ENCODE peak calls at places on chromosome 9, in eight cellular contexts. N, Q, M, T, J, P, O and U are unnamed samples. For H3K4me1, the result is how much of the 10 kb centered on the place peaks cover.

GRCh38 chr9:135344915-135345500 is 134.6 kb upstream of the PPP1R26 start:
- DNase-seq in N (no peak), O (no peak), P (no peak), T (peak), J (no peak), Q (no peak), M (no peak), U (no peak)

GRCh38 chr9:27537027-27537435 is 7.4 kb upstream of the MOB3B start:
- DNase-seq in J (no peak), O (no peak), N (peak), T (no peak), M (no peak), Q (no peak), P (no peak), U (no peak)

GRCh38 chr9:33241298-33241697 is 1.3 kb downstream of the SPINK4 start:
- DNase-seq in O (no peak), M (no peak), P (no peak), J (peak), T (peak), N (no peak), Q (no peak), U (no peak)

GRCh38 chr9:84975926-84976325 is 306.4 kb downstream of the NTRK2 start:
- DNase-seq in J (no peak), Q (no peak), N (no peak), P (no peak), O (no peak), M (no peak), T (no peak), U (no peak)

GRCh38 chr9:36135791-36136276 is 699 bp upstream of the GLIPR2 start:
- DNase-seq in J (peak), M (no peak), T (no peak), O (no peak), N (peak), Q (no peak), P (no peak), U (no peak)

GRCh38 chr9:4301302-4301701 is 1.4 kb upstream of the GLIS3 start:
- DNase-seq in P (no peak), O (no peak), J (no peak), M (no peak), T (no peak), Q (no peak), N (no peak), U (no peak)

GRCh38 chr9:3863114-3863528 is 337.3 kb upstream of the RFX3 start:
- DNase-seq in P (peak), O (peak), N (no peak), M (no peak), J (no peak), Q (no peak), T (no peak), U (no peak)

GRCh38 chr9:5557606-5558587 is 47.6 kb downstream of the PDCD1LG2 start:
- DNase-seq in J (no peak), Q (no peak), N (no peak), M (no peak), O (no peak), P (no peak), T (no peak), U (no peak)

GRCh38 chr9:34589656-34590375 is at the start of gene CNTFR:
- DNase-seq in J (no peak), M (no peak), Q (no peak), P (no peak), N (peak), T (peak), O (no peak), U (no peak)

GRCh38 chr9:14318934-14319513 is 5.1 kb upstream of the NFIB start:
- DNase-seq in N (no peak), T (no peak), O (peak), M (no peak), Q (no peak), P (no peak), J (no peak), U (no peak)

GRCh38 chr9:85213650-85214607 is 527.8 kb downstream of the AGTPBP1 start:
- DNase-seq in T (no peak), M (no peak), Q (no peak), J (no peak), O (no peak), P (no peak), N (peak), U (peak)

GRCh38 chr9:79329861-79330260 is 241.9 kb upstream of the TLE4 start:
- DNase-seq in N (no peak), P (no peak), J (no peak), M (no peak), Q (no peak), O (no peak), T (no peak), U (no peak)

GRCh38 chr9:34579097-34579818 is 10.3 kb downstream of the CNTFR start:
- DNase-seq in O (no peak), N (peak), J (no peak), Q (no peak), P (no peak), M (no peak), T (no peak), U (no peak)

GRCh38 chr9:133844876-133845658 is 106.9 kb upstream of the SARDH start:
- DNase-seq in J (peak), M (peak), P (no peak), T (peak), O (peak), Q (peak), N (no peak), U (no peak)

GRCh38 chr9:76297721-76298239 is 96.4 kb downstream of the RFK start:
- DNase-seq in Q (peak), N (no peak), P (no peak), O (no peak), M (no peak), J (peak), T (no peak), U (no peak)

GRCh38 chr9:134174526-134175290 is 10.3 kb upstream of the RNU6ATAC start:
- DNase-seq in Q (no peak), N (no peak), P (no peak), O (no peak), J (no peak), M (no peak), T (no peak), U (no peak)

GRCh38 chr9:70455993-70456704 is 41.7 kb upstream of the KLF9 start:
- DNase-seq in N (no peak), T (no peak), Q (no peak), M (peak), J (no peak), O (no peak), P (no peak), U (no peak)

GRCh38 chr9:79572032-79572890 is 496 bp downstream of the TLE4 start:
- DNase-seq in Q (peak), J (peak), O (peak), M (peak), T (peak), N (peak), P (no peak), U (peak)

GRCh38 chr9:92510747-92511146 is 25.0 kb downstream of the ECM2 start:
- DNase-seq in T (no peak), N (no peak), J (no peak), M (no peak), O (no peak), Q (no peak), P (no peak), U (no peak)

GRCh38 chr9:127833555-127833954 is 20.9 kb downstream of the ENG start:
- DNase-seq in O (no peak), N (no peak), P (no peak), M (no peak), T (no peak), Q (no peak), J (no peak), U (no peak)

GRCh38 chr9:130380920-130381469 is 63.8 kb upstream of the ASS1 start:
- DNase-seq in M (no peak), T (no peak), Q (no peak), N (no peak), J (no peak), P (no peak), O (no peak), U (no peak)

GRCh38 chr9:16236326-16236725 is 634.1 kb downstream of the BNC2 start:
- DNase-seq in J (no peak), T (no peak), N (no peak), O (no peak), M (no peak), P (no peak), Q (no peak), U (no peak)

GRCh38 chr9:128947423-128948310 is at the start of the genes DOLK and NUP188:
- DNase-seq in N (peak), O (peak), P (peak), T (peak), M (peak), Q (peak), J (peak), U (peak)

GRCh38 chr9:89896806-89897340 is 292.1 kb downstream of the GADD45G start:
- DNase-seq in J (no peak), N (no peak), Q (no peak), P (no peak), O (no peak), T (no peak), M (no peak), U (peak)
- TF ChIP-seq POLR2AphosphoS5 in J (no peak), N (no peak), Q (no peak), P (no peak), O (no peak), T (no peak), M (no peak), U (no peak)

GRCh38 chr9:89494199-89494598 is 3.7 kb downstream of the SEMA4D start:
- DNase-seq in J (no peak), M (peak), Q (no peak), O (no peak), P (no peak), T (no peak), N (no peak), U (no peak)
- H3K4me1 ChIP-seq in J (under half), M (half or more), Q (under half), O (under half), P (under half), T (half or more), N (half or more), U (under half)

DNA sequence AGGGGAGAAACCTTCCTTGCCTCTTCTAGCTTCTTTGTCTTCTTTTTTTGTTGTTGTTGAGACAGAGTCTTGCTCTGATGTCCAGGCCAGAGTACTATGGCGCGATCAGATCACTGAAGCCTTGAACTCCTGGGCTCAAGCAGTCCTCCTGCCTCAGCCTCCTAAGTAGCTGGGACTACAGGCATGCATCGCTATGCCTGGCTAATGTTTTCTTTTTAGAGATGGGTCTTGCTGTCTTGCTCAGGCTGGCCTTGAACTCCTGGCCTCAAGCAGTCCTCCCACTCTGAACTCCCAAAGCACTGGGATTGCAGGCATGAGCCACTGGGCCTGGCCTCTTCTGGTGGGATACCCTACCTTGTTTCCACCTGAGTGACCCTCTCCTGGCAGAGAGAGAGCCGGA is 3.4 kb upstream of the PAXX start:
- DNase-seq in T (no peak), P (no peak), M (no peak), O (no peak), Q (no peak), N (no peak), J (no peak), U (no peak)
- TF ChIP-seq POLR2AphosphoS5 in T (no peak), P (no peak), M (no peak), O (no peak), Q (no peak), N (no peak), J (no peak), U (no peak)

GRCh38 chr9:136614372-136614922 is 48.3 kb upstream of the EGFL7 start:
- DNase-seq in Q (no peak), O (peak), N (no peak), T (no peak), P (no peak), M (no peak), J (no peak), U (no peak)

GRCh38 chr9:136615631-136616306 is 46.9 kb upstream of the EGFL7 start:
- DNase-seq in T (no peak), J (no peak), O (no peak), M (no peak), Q (no peak), P (no peak), N (no peak), U (no peak)

GRCh38 chr9:136611606-136612005 is 51.1 kb upstream of the EGFL7 start:
- DNase-seq in P (no peak), T (no peak), Q (no peak), O (no peak), M (peak), J (no peak), N (no peak), U (no peak)

GRCh38 chr9:136614967-136615623 is 47.6 kb upstream of the EGFL7 start:
- DNase-seq in J (no peak), P (peak), N (peak), M (no peak), O (peak), Q (no peak), T (no peak), U (no peak)

DNA sequence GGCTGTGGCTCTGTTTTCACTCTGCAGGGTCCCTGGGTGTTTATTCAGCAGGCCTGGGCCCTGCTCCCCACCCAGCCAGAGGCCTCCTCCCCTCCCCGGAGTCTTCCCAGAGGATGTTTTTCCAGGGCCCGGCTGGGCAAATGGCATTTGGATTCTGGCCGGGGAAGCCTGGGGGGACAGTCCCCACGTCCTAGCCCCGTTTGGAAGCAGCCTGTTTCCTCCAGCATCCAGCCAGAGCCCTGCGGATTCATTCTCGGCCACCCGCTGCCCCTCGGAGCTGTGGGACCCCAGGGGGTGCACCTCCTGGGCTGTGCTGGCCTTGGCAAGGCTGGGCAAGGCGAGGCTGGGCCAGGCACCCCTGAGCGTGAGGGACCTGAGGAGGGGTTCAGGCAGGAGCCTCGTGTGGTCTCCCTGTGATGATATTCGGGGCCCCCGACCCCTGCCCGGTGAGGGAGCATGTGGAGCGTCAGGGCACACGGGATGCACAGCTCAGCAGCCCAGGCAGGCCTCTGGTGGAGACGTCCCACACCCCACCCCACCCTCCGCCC is 48.8 kb upstream of the EGFL7 start:
- DNase-seq in P (no peak), Q (no peak), M (no peak), O (peak), N (no peak), J (no peak), T (no peak), U (no peak)
- H3K4me1 ChIP-seq in P (under half), Q (under half), M (under half), O (under half), N (under half), J (under half), T (half or more), U (under half)